ENCODE peak calls at places on chromosomes 16 and 17, in eight cellular contexts. H is NCI-H1436, U is dermis blood vessel endothelial cell, Z is T-cell, P is mammary epithelial cell, Y is cerebellar cortex, L is NCI-H2081, N is HTR-8/SVneo. J is an unnamed sample.

GRCh38 chr17:12386240-12386639 is 279.4 kb upstream of the MYOCD start:
- DNase-seq in N (no peak), L (no peak), Z (no peak), P (no peak), Y (no peak), H (no peak), U (no peak), J (peak)

GRCh38 chr17:83010323-83011200 is 68.8 kb upstream of the METRNL start:
- DNase-seq in P (no peak), H (no peak), N (no peak), U (no peak), L (no peak), Y (no peak), Z (no peak), J (no peak)

GRCh38 chr16:61128545-61129323 is 907.5 kb downstream of the CDH8 start:
- DNase-seq in P (no peak), N (no peak), U (no peak), Y (no peak), H (no peak), Z (no peak), L (no peak), J (no peak)

GRCh38 chr17:59378621-59379194 is 47.3 kb downstream of the YPEL2 start:
- DNase-seq in P (no peak), Y (no peak), Z (no peak), L (no peak), U (peak), H (no peak), N (peak), J (no peak)

GRCh38 chr17:57284984-57285646 is 28.8 kb downstream of the MSI2 start:
- DNase-seq in N (no peak), U (no peak), H (no peak), Z (no peak), P (no peak), L (no peak), Y (no peak), J (no peak)

GRCh38 chr17:44557653-44558285 is 485 bp downstream of the FZD2 start:
- DNase-seq in N (no peak), Y (no peak), U (peak), Z (no peak), L (no peak), H (no peak), P (peak), J (peak)

GRCh38 chr16:85479972-85480726 is 133.0 kb upstream of the GSE1 start:
- DNase-seq in H (peak), N (no peak), Z (no peak), Y (no peak), L (no peak), P (no peak), U (no peak), J (no peak)

GRCh38 chr17:68356520-68356919 is 65.2 kb downstream of the ARSG start:
- DNase-seq in N (no peak), U (no peak), Y (no peak), H (no peak), Z (peak), P (no peak), L (no peak), J (no peak)

GRCh38 chr17:6524520-6524919 is 31.8 kb downstream of the PITPNM3 start:
- DNase-seq in Z (no peak), Y (no peak), U (no peak), L (no peak), H (no peak), P (peak), N (no peak), J (no peak)

GRCh38 chr16:4200000-4200780 is 41.7 kb downstream of the SRL start:
- DNase-seq in Y (peak), U (peak), N (peak), L (no peak), P (peak), Z (no peak), H (peak), J (no peak)

GRCh38 chr16:62254847-62255246 is 218.6 kb upstream of the CDH8 start:
- DNase-seq in H (no peak), L (no peak), N (no peak), Y (no peak), P (peak), U (no peak), Z (no peak), J (no peak)

GRCh38 chr17:49390548-49391324 is 23.9 kb downstream of the PHB1 start:
- DNase-seq in Y (no peak), H (no peak), Z (no peak), N (no peak), P (no peak), U (peak), L (no peak), J (no peak)

GRCh38 chr16:68234188-68235104 is 1.5 kb downstream of the ESRP2 start:
- DNase-seq in H (peak), N (no peak), Y (no peak), P (peak), Z (no peak), L (peak), U (no peak), J (no peak)

GRCh38 chr17:80198144-80198661 is 21.9 kb downstream of the SGSH start:
- DNase-seq in Y (no peak), U (no peak), N (no peak), H (no peak), Z (no peak), P (no peak), L (no peak), J (no peak)

GRCh38 chr17:39973496-39973895 is 7.1 kb upstream of the PSMD3 start:
- DNase-seq in N (no peak), P (peak), Y (no peak), L (no peak), Z (no peak), H (no peak), U (no peak), J (no peak)

GRCh38 chr16:50183316-50183715 is 30.2 kb downstream of the TENT4B start:
- DNase-seq in H (no peak), P (no peak), L (no peak), N (no peak), Y (no peak), U (peak), Z (no peak), J (no peak)

GRCh38 chr17:17433260-17433659 is 43.5 kb upstream of the MED9 start:
- DNase-seq in N (no peak), Z (no peak), U (no peak), L (no peak), P (no peak), Y (no peak), H (no peak), J (no peak)

GRCh38 chr17:76529643-76530488 is 7.6 kb downstream of the CYGB start:
- DNase-seq in Z (no peak), N (no peak), L (no peak), U (peak), H (no peak), Y (peak), P (peak), J (peak)

GRCh38 chr17:7573324-7574080 is 5.9 kb upstream of the CD68 start:
- DNase-seq in L (peak), H (peak), P (peak), Z (peak), U (peak), N (peak), Y (peak), J (peak)

GRCh38 chr17:76922967-76923366 is 54.8 kb downstream of the MGAT5B start:
- DNase-seq in H (no peak), L (no peak), Z (no peak), N (no peak), P (no peak), U (no peak), Y (no peak), J (no peak)

GRCh38 chr17:17108681-17109049 is 66.4 kb downstream of the MPRIP start:
- DNase-seq in N (no peak), P (no peak), U (no peak), H (no peak), L (no peak), Y (peak), Z (no peak), J (no peak)

GRCh38 chr16:59410451-59410850 is 676.3 kb upstream of the GOT2 start:
- DNase-seq in U (no peak), P (no peak), Z (no peak), N (no peak), L (no peak), H (no peak), Y (no peak), J (no peak)